ENCODE peak calls at places on chromosomes 12 and 14, in five cellular contexts. F, G, Q, M and E are unnamed samples. For H3K27me3, the result is how much of the 10 kb centered on the place peaks cover.

GRCh38 chr14:104903990-104904389 is 20.7 kb upstream of the PLD4 start:
- DNase-seq in F (no peak), G (no peak), Q (no peak), M (no peak), E (no peak)

GRCh38 chr12:123085730-123086487 is 65.0 kb downstream of the PITPNM2 start:
- DNase-seq in F (no peak), G (no peak), Q (peak), M (peak), E (no peak)

GRCh38 chr12:130872179-130873096 is 572 bp downstream of the RAN start:
- DNase-seq in F (no peak), G (no peak), Q (peak), M (peak), E (no peak)

GRCh38 chr12:119544780-119545625 is 48.6 kb upstream of the TMEM233 start:
- DNase-seq in F (peak), G (peak), Q (peak), M (peak), E (peak)

GRCh38 chr14:99968931-99969330 is 96.3 kb upstream of the EVL start:
- DNase-seq in F (no peak), G (no peak), Q (no peak), M (no peak), E (no peak)

GRCh38 chr12:118136559-118137003 is 657 bp downstream of the PEBP1 start:
- DNase-seq in F (peak), G (peak), Q (peak), M (peak), E (peak)

GRCh38 chr12:65566776-65567175 is 257.5 kb upstream of the HMGA2 start:
- DNase-seq in F (no peak), G (no peak), Q (no peak), M (peak), E (no peak)

GRCh38 chr14:20935303-20935984 is 19.8 kb upstream of the RNASE2 start:
- DNase-seq in F (no peak), G (no peak), Q (no peak), M (no peak), E (no peak)

GRCh38 chr14:49879683-49880204 is 13.1 kb upstream of the ARF6 start:
- DNase-seq in F (peak), G (peak), Q (peak), M (peak), E (no peak)

GRCh38 chr14:104800600-104801283 is at the start of gene ZBTB42:
- DNase-seq in F (peak), G (peak), Q (peak), M (peak), E (no peak)

GRCh38 chr12:39660101-39660500 is 40.5 kb upstream of the ABCD2 start:
- DNase-seq in F (no peak), G (no peak), Q (no peak), M (no peak), E (no peak)

GRCh38 chr12:752673-753400 is 458 bp downstream of the WNK1 start:
- DNase-seq in F (peak), G (peak), Q (peak), M (peak), E (no peak)

GRCh38 chr14:77654001-77654431 is 37.6 kb upstream of the SPTLC2 start:
- DNase-seq in F (peak), G (peak), Q (no peak), M (no peak), E (peak)

GRCh38 chr14:81579115-81579514 is 45.5 kb upstream of the SEL1L start:
- DNase-seq in F (no peak), G (no peak), Q (no peak), M (no peak), E (no peak)

GRCh38 chr14:24144451-24144850 is 2.0 kb downstream of the PSME2 start:
- DNase-seq in F (no peak), G (no peak), Q (no peak), M (no peak), E (no peak)

GRCh38 chr12:111757361-111758119 is 9.2 kb upstream of the ALDH2 start:
- DNase-seq in F (no peak), G (no peak), Q (no peak), M (peak), E (no peak)

GRCh38 chr14:81198651-81199050 is 22.1 kb downstream of the GTF2A1 start:
- DNase-seq in F (no peak), G (no peak), Q (no peak), M (no peak), E (no peak)

GRCh38 chr12:124402281-124403066 is 107.6 kb downstream of the RFLNA start:
- DNase-seq in F (no peak), G (peak), Q (no peak), M (no peak), E (no peak)

GRCh38 chr12:101931498-101932326 is 54.3 kb downstream of the DRAM1 start:
- DNase-seq in F (no peak), G (no peak), Q (no peak), M (no peak), E (no peak)

GRCh38 chr14:25237845-25238244 is 187.9 kb upstream of the STXBP6 start:
- DNase-seq in F (peak), G (peak), Q (no peak), M (no peak), E (peak)

GRCh38 chr14:96478119-96478518 is 24.1 kb upstream of the PAPOLA start:
- DNase-seq in F (no peak), G (no peak), Q (no peak), M (no peak), E (no peak)

GRCh38 chr12:114916124-114916523 is 232.1 kb upstream of the TBX3 start:
- DNase-seq in F (no peak), G (no peak), Q (no peak), M (peak), E (no peak)

GRCh38 chr12:126051611-126052107 is 986.4 kb downstream of the AACS start:
- DNase-seq in F (no peak), G (no peak), Q (peak), M (no peak), E (no peak)

GRCh38 chr12:128843538-128843937 is 9.7 kb upstream of the GLT1D1 start:
- DNase-seq in F (no peak), G (no peak), Q (no peak), M (no peak), E (no peak)

GRCh38 chr12:116018282-116018681 is 259.2 kb downstream of the MED13L start:
- DNase-seq in F (no peak), G (no peak), Q (no peak), M (no peak), E (no peak)

DNA sequence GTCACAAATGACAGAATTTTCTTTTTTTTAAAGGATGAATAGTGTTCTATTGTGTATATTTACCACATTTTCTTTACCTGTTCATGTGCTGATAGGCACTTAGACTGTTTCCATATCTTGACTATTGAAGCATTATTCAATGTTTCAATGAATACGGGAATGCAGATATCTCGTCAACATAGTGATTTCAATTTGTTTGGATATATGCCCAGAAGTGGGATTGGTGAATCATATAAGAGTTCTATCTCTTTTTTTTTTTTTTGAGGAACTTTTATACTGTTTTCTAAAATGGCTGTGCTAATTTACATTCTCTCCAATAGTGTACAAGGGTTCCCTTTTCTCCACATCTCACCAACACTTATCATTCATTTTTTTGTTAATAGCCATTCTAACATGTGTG is 97.9 kb upstream of the FAR2 start:
- DNase-seq in F (no peak), G (no peak), Q (no peak), M (no peak), E (no peak)
- H2BK12ac ChIP-seq in F (no peak), G (no peak), Q (no peak), M (no peak), E (no peak)

DNA sequence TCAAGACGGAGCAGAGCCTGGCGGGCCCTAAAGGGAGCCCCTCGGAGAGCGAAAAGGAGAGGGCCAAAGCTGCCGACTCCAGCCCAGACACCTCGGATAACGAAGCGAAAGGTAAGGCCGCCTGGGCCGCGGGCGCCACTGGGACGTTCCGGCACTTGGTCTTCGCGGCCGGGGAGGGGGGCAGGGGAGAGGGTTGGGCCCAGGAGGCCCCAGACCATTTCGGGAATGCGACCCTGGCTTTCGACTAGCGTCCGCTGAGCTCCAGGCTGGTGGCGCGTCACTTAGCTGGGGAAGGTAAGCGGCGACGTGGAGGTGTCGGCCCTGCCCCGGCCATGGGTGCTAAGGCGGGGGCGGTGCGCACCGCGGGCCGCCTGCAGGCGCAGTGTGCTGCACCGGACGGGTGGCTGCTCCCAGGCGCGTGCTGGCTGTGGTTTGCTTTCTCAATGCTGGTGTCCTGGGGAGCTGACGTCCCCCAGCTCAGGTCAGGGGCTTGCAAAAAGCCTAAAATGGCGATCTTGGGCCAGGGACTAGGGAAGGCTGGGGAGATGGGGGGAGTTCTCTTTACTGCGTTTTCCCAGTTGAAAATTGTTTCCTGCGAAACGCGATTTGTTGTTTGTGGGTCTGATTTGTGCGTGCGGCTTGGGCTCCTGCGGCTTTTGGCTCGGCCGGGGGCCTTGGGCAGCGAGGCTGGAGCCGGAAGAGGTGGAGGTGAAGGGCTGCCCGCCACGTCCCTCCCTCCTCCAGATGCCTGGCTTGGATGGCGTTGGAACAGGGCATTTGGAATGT is 1.1 kb downstream of the HOXC10 start:
- DNase-seq in F (no peak), G (peak), Q (peak), M (no peak), E (no peak)
- H3K27me3 ChIP-seq in F (half or more), G (half or more), Q (half or more), M (under half), E (half or more)

DNA sequence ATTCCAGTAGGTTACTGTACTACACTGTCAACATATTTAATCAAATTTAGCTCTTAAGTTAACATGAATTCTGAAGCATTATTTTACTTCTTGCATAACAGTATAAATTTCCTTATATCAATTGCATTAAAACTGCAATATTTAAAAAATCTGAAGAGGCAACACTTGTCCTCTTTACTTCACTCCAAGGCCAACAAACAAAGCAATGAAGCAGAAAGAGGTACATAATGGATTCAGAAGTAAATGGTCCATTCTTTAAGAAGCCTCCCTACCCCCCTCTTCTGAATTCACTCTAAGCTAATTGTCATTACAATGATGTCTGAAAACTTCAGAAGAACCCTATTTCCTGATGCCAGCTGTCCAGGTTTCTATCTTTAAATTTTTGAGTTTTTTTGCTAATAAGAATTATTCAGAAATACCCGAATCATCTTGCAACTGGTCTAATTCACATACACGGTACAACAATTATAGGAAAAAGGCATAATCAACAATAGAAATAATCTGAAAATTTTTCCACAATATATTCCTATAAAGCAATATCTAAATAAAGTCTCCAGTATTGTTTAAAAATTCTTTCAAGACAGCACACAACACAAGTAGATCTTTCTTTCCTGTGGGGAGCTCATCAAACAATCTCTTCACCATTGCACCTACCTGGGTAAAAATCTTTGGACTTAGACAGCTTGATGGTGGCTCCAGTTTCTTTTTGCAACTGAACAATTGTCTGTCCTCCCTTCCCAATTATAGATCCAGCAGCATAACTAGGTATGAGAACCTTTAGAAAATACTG is 2.9 kb downstream of the NOVA1 start:
- DNase-seq in F (no peak), G (no peak), Q (no peak), M (no peak), E (no peak)
- H2BK12ac ChIP-seq in F (no peak), G (no peak), Q (no peak), M (no peak), E (no peak)

DNA sequence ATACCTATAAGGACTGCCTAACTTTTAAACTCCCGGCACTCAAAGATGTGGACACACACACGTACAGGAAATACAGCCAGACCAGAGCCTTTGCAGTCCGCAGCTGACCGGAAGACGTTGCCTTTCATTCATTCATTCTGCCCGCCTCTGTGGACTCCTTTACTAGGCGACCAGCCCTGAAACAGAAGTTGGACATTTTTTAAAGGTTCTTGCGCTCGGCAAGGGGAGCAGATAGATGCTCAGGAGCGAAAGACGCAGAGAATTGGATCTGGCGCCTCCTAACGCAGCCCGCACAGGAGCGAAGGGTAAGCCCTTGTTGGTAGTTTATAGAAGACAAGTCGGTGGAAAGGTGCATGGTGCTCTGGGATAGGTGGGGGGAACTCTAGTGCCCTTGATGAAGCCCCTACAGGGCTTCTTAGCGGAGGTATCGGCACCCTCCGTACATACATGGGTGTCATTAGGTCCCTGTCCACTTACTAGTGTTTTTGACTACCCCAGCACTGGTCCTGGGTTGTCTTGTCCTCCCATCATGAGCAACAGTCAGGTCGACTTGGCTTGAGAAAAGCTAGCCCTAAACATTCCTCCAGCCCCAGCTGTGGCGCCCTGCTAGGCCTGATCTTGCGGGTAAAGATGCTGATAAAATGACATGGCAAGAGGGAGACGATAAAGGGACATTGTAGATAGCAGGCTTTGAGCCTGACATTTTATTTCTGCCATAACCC is at the start of gene KDM2B:
- DNase-seq in F (peak), G (peak), Q (peak), M (peak), E (peak)
- H3K27me3 ChIP-seq in F (under half), G (under half), Q (under half), M (under half), E (under half)